ENCODE peak calls at places on chromosome 9, in four cellular contexts. One of them, this sample, is unnamed.
A peak's percentile ranks its signal among the peaks of the same experiment; 100 is the strongest.

GRCh38 chr9:128713411-128713780 is 10.5 kb downstream of the ZDHHC12 start:
- DNase-seq in activated effector memory CD4-positive, alpha-beta T cell treated with anti-CD3 and anti-CD28 coated beads, Interleukin-2, amount 50 U/mL, for 16 hours: no peak
- DNase-seq in ovary: no peak
- DNase-seq in T-cell: no peak
- DNase-seq in this sample: no peak

GRCh38 chr9:124697326-124698200 is 73.5 kb downstream of the NR6A1 start:
- DNase-seq in activated effector memory CD4-positive, alpha-beta T cell treated with anti-CD3 and anti-CD28 coated beads, Interleukin-2, amount 50 U/mL, for 16 hours: no peak
- DNase-seq in ovary: no peak
- DNase-seq in T-cell: no peak
- DNase-seq in this sample: no peak

GRCh38 chr9:36542355-36542754 is 30.3 kb upstream of the MELK start:
- DNase-seq in ovary: no peak
- DNase-seq in activated effector memory CD4-positive, alpha-beta T cell treated with anti-CD3 and anti-CD28 coated beads, Interleukin-2, amount 50 U/mL, for 16 hours: no peak
- DNase-seq in T-cell: no peak
- DNase-seq in this sample: no peak

GRCh38 chr9:116232425-116233159 is 79.0 kb downstream of the PAPPA start:
- DNase-seq in ovary: no peak
- DNase-seq in activated effector memory CD4-positive, alpha-beta T cell treated with anti-CD3 and anti-CD28 coated beads, Interleukin-2, amount 50 U/mL, for 16 hours: no peak
- DNase-seq in T-cell: no peak
- DNase-seq in this sample: peak; percentile 53

GRCh38 chr9:98108540-98109031 is 10.4 kb downstream of the TRIM14 start:
- DNase-seq in T-cell: peak; percentile 39
- DNase-seq in activated effector memory CD4-positive, alpha-beta T cell treated with anti-CD3 and anti-CD28 coated beads, Interleukin-2, amount 50 U/mL, for 16 hours: peak; percentile 67
- DNase-seq in ovary: no peak
- DNase-seq in this sample: no peak

GRCh38 chr9:133246507-133247390 is 28.3 kb downstream of the ABO start:
- DNase-seq in ovary: no peak
- DNase-seq in T-cell: no peak
- DNase-seq in activated effector memory CD4-positive, alpha-beta T cell treated with anti-CD3 and anti-CD28 coated beads, Interleukin-2, amount 50 U/mL, for 16 hours: no peak
- DNase-seq in this sample: no peak

GRCh38 chr9:111036068-111036789 is 2.0 kb downstream of the LPAR1 start:
- DNase-seq in T-cell: no peak
- DNase-seq in ovary: peak; percentile 55
- DNase-seq in activated effector memory CD4-positive, alpha-beta T cell treated with anti-CD3 and anti-CD28 coated beads, Interleukin-2, amount 50 U/mL, for 16 hours: no peak
- DNase-seq in this sample: peak; percentile 81

GRCh38 chr9:28801144-28801799 is 1228.0 kb upstream of the C9orf72 start:
- DNase-seq in T-cell: no peak
- DNase-seq in ovary: no peak
- DNase-seq in activated effector memory CD4-positive, alpha-beta T cell treated with anti-CD3 and anti-CD28 coated beads, Interleukin-2, amount 50 U/mL, for 16 hours: no peak
- DNase-seq in this sample: no peak

GRCh38 chr9:126222835-126223431 is 103.7 kb upstream of the MVB12B start:
- DNase-seq in T-cell: no peak
- DNase-seq in ovary: no peak
- DNase-seq in activated effector memory CD4-positive, alpha-beta T cell treated with anti-CD3 and anti-CD28 coated beads, Interleukin-2, amount 50 U/mL, for 16 hours: no peak
- DNase-seq in this sample: no peak

GRCh38 chr9:32723801-32724200 is 59.5 kb upstream of the TMEM215 start:
- DNase-seq in activated effector memory CD4-positive, alpha-beta T cell treated with anti-CD3 and anti-CD28 coated beads, Interleukin-2, amount 50 U/mL, for 16 hours: no peak
- DNase-seq in T-cell: no peak
- DNase-seq in ovary: no peak
- DNase-seq in this sample: no peak

GRCh38 chr9:91945277-91946074 is 4.6 kb downstream of the ROR2 start:
- DNase-seq in ovary: peak; percentile 72
- DNase-seq in T-cell: no peak
- DNase-seq in activated effector memory CD4-positive, alpha-beta T cell treated with anti-CD3 and anti-CD28 coated beads, Interleukin-2, amount 50 U/mL, for 16 hours: no peak
- DNase-seq in this sample: peak; percentile 47

GRCh38 chr9:117779760-117780159 is 75.6 kb downstream of the TLR4 start:
- DNase-seq in ovary: no peak
- DNase-seq in activated effector memory CD4-positive, alpha-beta T cell treated with anti-CD3 and anti-CD28 coated beads, Interleukin-2, amount 50 U/mL, for 16 hours: no peak
- DNase-seq in T-cell: no peak
- DNase-seq in this sample: no peak

GRCh38 chr9:95796029-95796428 is 79.5 kb upstream of the ERCC6L2 start:
- DNase-seq in T-cell: no peak
- DNase-seq in activated effector memory CD4-positive, alpha-beta T cell treated with anti-CD3 and anti-CD28 coated beads, Interleukin-2, amount 50 U/mL, for 16 hours: no peak
- DNase-seq in ovary: no peak
- DNase-seq in this sample: no peak

GRCh38 chr9:27572918-27573698 is at the start of gene C9orf72:
- DNase-seq in ovary: peak; percentile 81
- DNase-seq in activated effector memory CD4-positive, alpha-beta T cell treated with anti-CD3 and anti-CD28 coated beads, Interleukin-2, amount 50 U/mL, for 16 hours: peak; percentile 95
- DNase-seq in T-cell: peak; percentile 89
- DNase-seq in this sample: peak; percentile 60

GRCh38 chr9:126916909-126917308 is 2.3 kb downstream of the RALGPS1 start:
- DNase-seq in activated effector memory CD4-positive, alpha-beta T cell treated with anti-CD3 and anti-CD28 coated beads, Interleukin-2, amount 50 U/mL, for 16 hours: peak; percentile 14
- DNase-seq in ovary: no peak
- DNase-seq in T-cell: no peak
- DNase-seq in this sample: no peak

GRCh38 chr9:89012294-89013042 is 21.2 kb downstream of the S1PR3 start:
- DNase-seq in T-cell: no peak
- DNase-seq in activated effector memory CD4-positive, alpha-beta T cell treated with anti-CD3 and anti-CD28 coated beads, Interleukin-2, amount 50 U/mL, for 16 hours: no peak
- DNase-seq in ovary: no peak
- DNase-seq in this sample: no peak

GRCh38 chr9:133048595-133048994 is 13.2 kb upstream of the CEL start:
- DNase-seq in ovary: no peak
- DNase-seq in T-cell: no peak
- DNase-seq in activated effector memory CD4-positive, alpha-beta T cell treated with anti-CD3 and anti-CD28 coated beads, Interleukin-2, amount 50 U/mL, for 16 hours: no peak
- DNase-seq in this sample: no peak

GRCh38 chr9:127776919-127777280 is 1.6 kb downstream of the SH2D3C start:
- DNase-seq in T-cell: no peak
- DNase-seq in activated effector memory CD4-positive, alpha-beta T cell treated with anti-CD3 and anti-CD28 coated beads, Interleukin-2, amount 50 U/mL, for 16 hours: no peak
- DNase-seq in ovary: no peak
- DNase-seq in this sample: no peak

GRCh38 chr9:126578029-126578428 is 35.7 kb upstream of the LMX1B start:
- DNase-seq in T-cell: no peak
- DNase-seq in activated effector memory CD4-positive, alpha-beta T cell treated with anti-CD3 and anti-CD28 coated beads, Interleukin-2, amount 50 U/mL, for 16 hours: no peak
- DNase-seq in ovary: no peak
- DNase-seq in this sample: no peak

GRCh38 chr9:126915846-126916543 is 1.4 kb downstream of the RALGPS1 start:
- DNase-seq in ovary: no peak
- DNase-seq in activated effector memory CD4-positive, alpha-beta T cell treated with anti-CD3 and anti-CD28 coated beads, Interleukin-2, amount 50 U/mL, for 16 hours: peak; percentile 50
- DNase-seq in T-cell: no peak
- DNase-seq in this sample: no peak

GRCh38 chr9:82490019-82490499 is 501.5 kb downstream of the SPATA31D1 start:
- DNase-seq in T-cell: no peak
- DNase-seq in activated effector memory CD4-positive, alpha-beta T cell treated with anti-CD3 and anti-CD28 coated beads, Interleukin-2, amount 50 U/mL, for 16 hours: no peak
- DNase-seq in ovary: no peak
- DNase-seq in this sample: peak; percentile 92

GRCh38 chr9:116116411-116116810 is 37.2 kb upstream of the PAPPA start:
- DNase-seq in ovary: no peak
- DNase-seq in T-cell: no peak
- DNase-seq in activated effector memory CD4-positive, alpha-beta T cell treated with anti-CD3 and anti-CD28 coated beads, Interleukin-2, amount 50 U/mL, for 16 hours: no peak
- DNase-seq in this sample: no peak

GRCh38 chr9:71929791-71930440 is 18.5 kb downstream of the C9orf85 start:
- DNase-seq in ovary: no peak
- DNase-seq in activated effector memory CD4-positive, alpha-beta T cell treated with anti-CD3 and anti-CD28 coated beads, Interleukin-2, amount 50 U/mL, for 16 hours: no peak
- DNase-seq in T-cell: no peak
- DNase-seq in this sample: peak; percentile 36

GRCh38 chr9:135680091-135680490 is 17.0 kb downstream of the LCN9 start:
- DNase-seq in activated effector memory CD4-positive, alpha-beta T cell treated with anti-CD3 and anti-CD28 coated beads, Interleukin-2, amount 50 U/mL, for 16 hours: no peak
- DNase-seq in T-cell: no peak
- DNase-seq in ovary: no peak
- DNase-seq in this sample: no peak

GRCh38 chr9:34590376-34591090 is 1.0 kb upstream of the CNTFR start:
- DNase-seq in T-cell: no peak
- DNase-seq in activated effector memory CD4-positive, alpha-beta T cell treated with anti-CD3 and anti-CD28 coated beads, Interleukin-2, amount 50 U/mL, for 16 hours: no peak
- DNase-seq in ovary: no peak
- DNase-seq in this sample: no peak

GRCh38 chr9:14066815-14067214 is 247.1 kb downstream of the NFIB start:
- DNase-seq in ovary: no peak
- DNase-seq in T-cell: no peak
- DNase-seq in activated effector memory CD4-positive, alpha-beta T cell treated with anti-CD3 and anti-CD28 coated beads, Interleukin-2, amount 50 U/mL, for 16 hours: no peak
- DNase-seq in this sample: no peak

GRCh38 chr9:127904518-127904887 is 5.1 kb upstream of the ST6GALNAC6 start:
- DNase-seq in T-cell: no peak
- DNase-seq in ovary: peak; percentile 73
- DNase-seq in activated effector memory CD4-positive, alpha-beta T cell treated with anti-CD3 and anti-CD28 coated beads, Interleukin-2, amount 50 U/mL, for 16 hours: no peak
- DNase-seq in this sample: no peak

GRCh38 chr9:10108815-10109214 is 504.0 kb downstream of the PTPRD start:
- DNase-seq in activated effector memory CD4-positive, alpha-beta T cell treated with anti-CD3 and anti-CD28 coated beads, Interleukin-2, amount 50 U/mL, for 16 hours: no peak
- DNase-seq in ovary: no peak
- DNase-seq in T-cell: no peak
- DNase-seq in this sample: no peak

GRCh38 chr9:24464321-24464951 is 81.3 kb downstream of the IZUMO3 start:
- DNase-seq in T-cell: no peak
- DNase-seq in activated effector memory CD4-positive, alpha-beta T cell treated with anti-CD3 and anti-CD28 coated beads, Interleukin-2, amount 50 U/mL, for 16 hours: no peak
- DNase-seq in ovary: no peak
- DNase-seq in this sample: no peak

GRCh38 chr9:17322882-17323864 is 188.3 kb downstream of the CNTLN start:
- DNase-seq in activated effector memory CD4-positive, alpha-beta T cell treated with anti-CD3 and anti-CD28 coated beads, Interleukin-2, amount 50 U/mL, for 16 hours: no peak
- DNase-seq in T-cell: no peak
- DNase-seq in ovary: no peak
- DNase-seq in this sample: no peak

GRCh38 chr9:2725126-2725525 is 7.8 kb downstream of the KCNV2 start:
- DNase-seq in activated effector memory CD4-positive, alpha-beta T cell treated with anti-CD3 and anti-CD28 coated beads, Interleukin-2, amount 50 U/mL, for 16 hours: no peak
- DNase-seq in ovary: no peak
- DNase-seq in T-cell: no peak
- DNase-seq in this sample: no peak

GRCh38 chr9:82191082-82191481 is 202.5 kb downstream of the SPATA31D1 start:
- DNase-seq in ovary: no peak
- DNase-seq in activated effector memory CD4-positive, alpha-beta T cell treated with anti-CD3 and anti-CD28 coated beads, Interleukin-2, amount 50 U/mL, for 16 hours: no peak
- DNase-seq in T-cell: no peak
- DNase-seq in this sample: no peak